ENCODE peak calls at places on chromosomes 12 and 14, in seven cellular contexts. One of them, this sample, is unnamed.
A peak's percentile ranks its signal among the peaks of the same experiment; 100 is the strongest.

GRCh38 chr12:85424581-85425348 is 144.7 kb downstream of the ALX1 start:
- DNase-seq in AG08396: no peak
- DNase-seq in naive thymus-derived CD4-positive, alpha-beta T cell: no peak
- DNase-seq in T-helper 9 cell: no peak
- DNase-seq in ecto neural progenitor cell: no peak
- DNase-seq in naive thymus-derived CD8-positive, alpha-beta T cell: no peak
- DNase-seq in RWPE2: no peak
- DNase-seq in this sample: no peak

GRCh38 chr14:90545966-90546751 is 149.3 kb downstream of the CALM1 start:
- DNase-seq in naive thymus-derived CD4-positive, alpha-beta T cell: no peak
- DNase-seq in AG08396: no peak
- DNase-seq in ecto neural progenitor cell: no peak
- DNase-seq in T-helper 9 cell: no peak
- DNase-seq in RWPE2: no peak
- DNase-seq in naive thymus-derived CD8-positive, alpha-beta T cell: no peak
- DNase-seq in this sample: no peak

GRCh38 chr12:112906712-112907414 is at the start of gene OAS1:
- DNase-seq in AG08396: peak; percentile 38
- DNase-seq in naive thymus-derived CD8-positive, alpha-beta T cell: peak; percentile 11
- DNase-seq in ecto neural progenitor cell: peak; percentile 39
- DNase-seq in naive thymus-derived CD4-positive, alpha-beta T cell: peak; percentile 43
- DNase-seq in RWPE2: no peak
- DNase-seq in T-helper 9 cell: peak; percentile 5
- DNase-seq in this sample: peak; percentile 43

GRCh38 chr14:101019974-101020710 is 116.6 kb upstream of the RTL1 start:
- DNase-seq in RWPE2: peak; percentile 57
- DNase-seq in AG08396: no peak
- DNase-seq in T-helper 9 cell: no peak
- DNase-seq in ecto neural progenitor cell: peak; percentile 26
- DNase-seq in naive thymus-derived CD4-positive, alpha-beta T cell: no peak
- DNase-seq in naive thymus-derived CD8-positive, alpha-beta T cell: no peak
- DNase-seq in this sample: no peak

GRCh38 chr12:6872073-6873048 is 742 bp downstream of the SPSB2 start:
- DNase-seq in naive thymus-derived CD8-positive, alpha-beta T cell: peak; percentile 76
- DNase-seq in naive thymus-derived CD4-positive, alpha-beta T cell: peak; percentile 79
- DNase-seq in AG08396: peak; percentile 90
- DNase-seq in ecto neural progenitor cell: peak; percentile 98
- DNase-seq in RWPE2: peak; percentile 80
- DNase-seq in T-helper 9 cell: peak; percentile 85
- DNase-seq in this sample: peak; percentile 81

GRCh38 chr12:88553941-88554658 is 26.2 kb downstream of the KITLG start:
- DNase-seq in AG08396: no peak
- DNase-seq in naive thymus-derived CD8-positive, alpha-beta T cell: no peak
- DNase-seq in RWPE2: no peak
- DNase-seq in ecto neural progenitor cell: no peak
- DNase-seq in naive thymus-derived CD4-positive, alpha-beta T cell: no peak
- DNase-seq in T-helper 9 cell: no peak
- DNase-seq in this sample: no peak

GRCh38 chr14:93978735-93979134 is 2.4 kb upstream of the ASB2 start:
- DNase-seq in naive thymus-derived CD8-positive, alpha-beta T cell: no peak
- DNase-seq in T-helper 9 cell: no peak
- DNase-seq in naive thymus-derived CD4-positive, alpha-beta T cell: no peak
- DNase-seq in RWPE2: no peak
- DNase-seq in AG08396: no peak
- DNase-seq in ecto neural progenitor cell: no peak
- DNase-seq in this sample: no peak

GRCh38 chr14:49250109-49250508 is 336.1 kb downstream of the RPS29 start:
- DNase-seq in ecto neural progenitor cell: no peak
- DNase-seq in RWPE2: no peak
- DNase-seq in naive thymus-derived CD8-positive, alpha-beta T cell: no peak
- DNase-seq in AG08396: no peak
- DNase-seq in T-helper 9 cell: no peak
- DNase-seq in naive thymus-derived CD4-positive, alpha-beta T cell: no peak
- DNase-seq in this sample: no peak

GRCh38 chr12:132614861-132615578 is 3.6 kb upstream of the P2RX2 start:
- DNase-seq in naive thymus-derived CD4-positive, alpha-beta T cell: peak; percentile 75
- DNase-seq in RWPE2: peak; percentile 75
- DNase-seq in AG08396: peak; percentile 91
- DNase-seq in naive thymus-derived CD8-positive, alpha-beta T cell: peak; percentile 61
- DNase-seq in T-helper 9 cell: peak; percentile 77
- DNase-seq in ecto neural progenitor cell: peak; percentile 91
- DNase-seq in this sample: peak; percentile 67

GRCh38 chr12:51075390-51075789 is 8.0 kb downstream of the CSRNP2 start:
- DNase-seq in naive thymus-derived CD4-positive, alpha-beta T cell: no peak
- DNase-seq in naive thymus-derived CD8-positive, alpha-beta T cell: no peak
- DNase-seq in RWPE2: no peak
- DNase-seq in ecto neural progenitor cell: no peak
- DNase-seq in T-helper 9 cell: no peak
- DNase-seq in AG08396: no peak
- DNase-seq in this sample: no peak

GRCh38 chr14:23351681-23352505 is 794 bp downstream of the SLC22A17 start:
- DNase-seq in T-helper 9 cell: no peak
- DNase-seq in AG08396: peak; percentile 33
- DNase-seq in naive thymus-derived CD4-positive, alpha-beta T cell: peak; percentile 2
- DNase-seq in naive thymus-derived CD8-positive, alpha-beta T cell: no peak
- DNase-seq in RWPE2: no peak
- DNase-seq in ecto neural progenitor cell: peak; percentile 67
- DNase-seq in this sample: no peak

GRCh38 chr14:61341275-61342210 is 20.2 kb downstream of the PRKCH start:
- DNase-seq in T-helper 9 cell: no peak
- DNase-seq in AG08396: no peak
- DNase-seq in RWPE2: no peak
- DNase-seq in naive thymus-derived CD8-positive, alpha-beta T cell: peak; percentile 47
- DNase-seq in ecto neural progenitor cell: no peak
- DNase-seq in naive thymus-derived CD4-positive, alpha-beta T cell: no peak
- DNase-seq in this sample: no peak

GRCh38 chr12:120262852-120263724 is 2.4 kb downstream of the PXN start:
- DNase-seq in AG08396: no peak
- DNase-seq in naive thymus-derived CD8-positive, alpha-beta T cell: no peak
- DNase-seq in T-helper 9 cell: no peak
- DNase-seq in naive thymus-derived CD4-positive, alpha-beta T cell: no peak
- DNase-seq in ecto neural progenitor cell: no peak
- DNase-seq in RWPE2: no peak
- DNase-seq in this sample: no peak

GRCh38 chr14:74357585-74357984 is 9.3 kb downstream of the VRTN start:
- DNase-seq in T-helper 9 cell: no peak
- DNase-seq in naive thymus-derived CD8-positive, alpha-beta T cell: no peak
- DNase-seq in ecto neural progenitor cell: no peak
- DNase-seq in AG08396: no peak
- DNase-seq in naive thymus-derived CD4-positive, alpha-beta T cell: no peak
- DNase-seq in RWPE2: no peak
- DNase-seq in this sample: no peak

GRCh38 chr12:65082411-65082810 is 38.7 kb downstream of the WIF1 start:
- DNase-seq in RWPE2: no peak
- DNase-seq in ecto neural progenitor cell: no peak
- DNase-seq in naive thymus-derived CD4-positive, alpha-beta T cell: no peak
- DNase-seq in T-helper 9 cell: no peak
- DNase-seq in AG08396: no peak
- DNase-seq in naive thymus-derived CD8-positive, alpha-beta T cell: no peak
- DNase-seq in this sample: no peak

GRCh38 chr14:104462651-104463630 is 116.6 kb upstream of the C14orf180 start:
- DNase-seq in AG08396: no peak
- DNase-seq in T-helper 9 cell: no peak
- DNase-seq in ecto neural progenitor cell: peak; percentile 37
- DNase-seq in RWPE2: no peak
- DNase-seq in naive thymus-derived CD4-positive, alpha-beta T cell: no peak
- DNase-seq in naive thymus-derived CD8-positive, alpha-beta T cell: no peak
- DNase-seq in this sample: no peak

GRCh38 chr12:130754234-130755001 is 38.3 kb upstream of the RIMBP2 start:
- DNase-seq in T-helper 9 cell: no peak
- DNase-seq in naive thymus-derived CD8-positive, alpha-beta T cell: no peak
- DNase-seq in RWPE2: no peak
- DNase-seq in ecto neural progenitor cell: no peak
- DNase-seq in naive thymus-derived CD4-positive, alpha-beta T cell: no peak
- DNase-seq in AG08396: no peak
- DNase-seq in this sample: no peak

GRCh38 chr14:34324363-34324795 is 137.7 kb downstream of the SPTSSA start:
- DNase-seq in naive thymus-derived CD8-positive, alpha-beta T cell: peak; percentile 3
- DNase-seq in naive thymus-derived CD4-positive, alpha-beta T cell: peak; percentile 23
- DNase-seq in T-helper 9 cell: no peak
- DNase-seq in RWPE2: no peak
- DNase-seq in ecto neural progenitor cell: no peak
- DNase-seq in AG08396: peak; percentile 28
- DNase-seq in this sample: no peak

GRCh38 chr12:72282721-72283120 is 10.6 kb downstream of the TRHDE start:
- DNase-seq in AG08396: peak; percentile 16
- DNase-seq in naive thymus-derived CD4-positive, alpha-beta T cell: no peak
- DNase-seq in RWPE2: no peak
- DNase-seq in ecto neural progenitor cell: no peak
- DNase-seq in T-helper 9 cell: no peak
- DNase-seq in naive thymus-derived CD8-positive, alpha-beta T cell: no peak
- DNase-seq in this sample: no peak

GRCh38 chr12:52741378-52742195 is 35.6 kb downstream of the KRT76 start:
- DNase-seq in naive thymus-derived CD8-positive, alpha-beta T cell: peak; percentile 46
- DNase-seq in naive thymus-derived CD4-positive, alpha-beta T cell: peak; percentile 45
- DNase-seq in ecto neural progenitor cell: peak; percentile 90
- DNase-seq in AG08396: peak; percentile 63
- DNase-seq in RWPE2: no peak
- DNase-seq in T-helper 9 cell: peak; percentile 30
- DNase-seq in this sample: no peak

GRCh38 chr14:88129306-88130056 is 124.5 kb downstream of the GPR65 start:
- DNase-seq in T-helper 9 cell: no peak
- DNase-seq in AG08396: peak; percentile 16
- DNase-seq in naive thymus-derived CD4-positive, alpha-beta T cell: no peak
- DNase-seq in naive thymus-derived CD8-positive, alpha-beta T cell: no peak
- DNase-seq in ecto neural progenitor cell: no peak
- DNase-seq in RWPE2: no peak
- DNase-seq in this sample: peak; percentile 3

GRCh38 chr12:95624544-95624943 is 73.3 kb upstream of the USP44 start:
- DNase-seq in T-helper 9 cell: no peak
- DNase-seq in RWPE2: no peak
- DNase-seq in ecto neural progenitor cell: no peak
- DNase-seq in naive thymus-derived CD4-positive, alpha-beta T cell: no peak
- DNase-seq in naive thymus-derived CD8-positive, alpha-beta T cell: no peak
- DNase-seq in AG08396: no peak
- DNase-seq in this sample: no peak

GRCh38 chr12:51908876-51909592 is 1.7 kb downstream of the ACVRL1 start:
- DNase-seq in RWPE2: no peak
- DNase-seq in naive thymus-derived CD4-positive, alpha-beta T cell: no peak
- DNase-seq in ecto neural progenitor cell: no peak
- DNase-seq in naive thymus-derived CD8-positive, alpha-beta T cell: no peak
- DNase-seq in T-helper 9 cell: no peak
- DNase-seq in AG08396: no peak
- DNase-seq in this sample: no peak

GRCh38 chr12:26712892-26713291 is 120.1 kb downstream of the ITPR2 start:
- DNase-seq in AG08396: no peak
- DNase-seq in T-helper 9 cell: no peak
- DNase-seq in naive thymus-derived CD4-positive, alpha-beta T cell: no peak
- DNase-seq in naive thymus-derived CD8-positive, alpha-beta T cell: no peak
- DNase-seq in RWPE2: no peak
- DNase-seq in ecto neural progenitor cell: no peak
- DNase-seq in this sample: no peak

GRCh38 chr12:99455350-99456037 is 192.1 kb upstream of the GARIN6 start:
- DNase-seq in naive thymus-derived CD8-positive, alpha-beta T cell: no peak
- DNase-seq in T-helper 9 cell: no peak
- DNase-seq in RWPE2: peak; percentile 70
- DNase-seq in ecto neural progenitor cell: peak; percentile 59
- DNase-seq in AG08396: no peak
- DNase-seq in naive thymus-derived CD4-positive, alpha-beta T cell: no peak
- DNase-seq in this sample: no peak

GRCh38 chr12:4813741-4814140 is 93.5 kb downstream of the GALNT8 start:
- DNase-seq in naive thymus-derived CD8-positive, alpha-beta T cell: no peak
- DNase-seq in AG08396: no peak
- DNase-seq in RWPE2: no peak
- DNase-seq in T-helper 9 cell: no peak
- DNase-seq in ecto neural progenitor cell: no peak
- DNase-seq in naive thymus-derived CD4-positive, alpha-beta T cell: no peak
- DNase-seq in this sample: no peak

GRCh38 chr14:104688755-104689619 is at the start of gene INF2:
- DNase-seq in T-helper 9 cell: peak; percentile 42
- DNase-seq in naive thymus-derived CD8-positive, alpha-beta T cell: peak; percentile 23
- DNase-seq in RWPE2: no peak
- DNase-seq in ecto neural progenitor cell: peak; percentile 80
- DNase-seq in AG08396: peak; percentile 95
- DNase-seq in naive thymus-derived CD4-positive, alpha-beta T cell: no peak
- DNase-seq in this sample: no peak

GRCh38 chr14:103315368-103315911 is 18.6 kb upstream of the EIF5 start:
- DNase-seq in naive thymus-derived CD8-positive, alpha-beta T cell: no peak
- DNase-seq in ecto neural progenitor cell: no peak
- DNase-seq in T-helper 9 cell: no peak
- DNase-seq in AG08396: no peak
- DNase-seq in naive thymus-derived CD4-positive, alpha-beta T cell: no peak
- DNase-seq in RWPE2: peak; percentile 66
- DNase-seq in this sample: no peak